ENCODE peak calls at places on chromosomes 6 and 20, in seven cellular contexts. M is stimulated activated CD4-positive, alpha-beta T cell treated with anti-CD3 and anti-CD28 coated beads, TNF-alpha, amount 100 ng/mL, for 4 hours; O is COLO829; Q is stomach; D is mucosa of gallbladder; I is NCI-H1417; G is iPS DF 19.7. Z is an unnamed sample.

GRCh38 chr6:166279393-166279679 is 28.9 kb downstream of the PRR18 start:
- DNase-seq in M (no peak), O (no peak), Q (no peak), D (no peak), I (no peak), G (no peak), Z (no peak)

GRCh38 chr6:12279322-12280098 is 10.7 kb upstream of the EDN1 start:
- DNase-seq in M (no peak), O (no peak), Q (no peak), D (no peak), I (no peak), G (no peak), Z (no peak)

GRCh38 chr20:62752181-62752670 is 43.6 kb downstream of the NTSR1 start:
- DNase-seq in M (no peak), O (no peak), Q (no peak), D (no peak), I (no peak), G (no peak), Z (no peak)

GRCh38 chr20:51136326-51136725 is 113.4 kb upstream of the KCNG1 start:
- DNase-seq in M (no peak), O (no peak), Q (no peak), D (no peak), I (no peak), G (no peak), Z (no peak)

GRCh38 chr6:106334646-106335448 is 9.3 kb upstream of the ATG5 start:
- DNase-seq in M (peak), O (peak), Q (peak), D (peak), I (peak), G (peak), Z (peak)

GRCh38 chr6:157613011-157613522 is 210.0 kb upstream of the SNX9 start:
- DNase-seq in M (no peak), O (peak), Q (no peak), D (peak), I (no peak), G (no peak), Z (no peak)

GRCh38 chr20:50675671-50676376 is 15.5 kb downstream of the RIPOR3 start:
- DNase-seq in M (no peak), O (peak), Q (no peak), D (no peak), I (no peak), G (no peak), Z (no peak)

GRCh38 chr20:42531675-42531985 is 658.1 kb downstream of the PTPRT start:
- DNase-seq in M (no peak), O (no peak), Q (no peak), D (no peak), I (no peak), G (no peak), Z (no peak)

GRCh38 chr6:54099201-54099600 is 12.0 kb upstream of the MLIP start:
- DNase-seq in M (no peak), O (peak), Q (no peak), D (no peak), I (no peak), G (no peak), Z (no peak)

GRCh38 chr20:53382263-53382844 is 211.3 kb downstream of the ZNF217 start:
- DNase-seq in M (no peak), O (no peak), Q (no peak), D (no peak), I (peak), G (no peak), Z (no peak)

Z was measured in SW 1271.